ENCODE peak calls at places on chromosomes 13 and 19, in ten cellular contexts. N, D, C, T, P, I, X, J, A and Y are unnamed samples.

GRCh38 chr13:111328803-111329410 is 8.5 kb downstream of the TEX29 start:
- DNase-seq in N (no peak), D (no peak), C (no peak), T (no peak), P (peak), I (no peak), X (no peak), J (no peak), A (no peak), Y (no peak)

GRCh38 chr19:46015961-46016425 is 6.9 kb downstream of the PGLYRP1 start:
- DNase-seq in N (no peak), D (peak), C (no peak), T (no peak), P (no peak), I (no peak), X (no peak), J (no peak), A (peak), Y (no peak)

GRCh38 chr13:77318741-77319140 is 8.2 kb downstream of the MYCBP2 start:
- DNase-seq in N (no peak), D (no peak), C (no peak), T (no peak), P (no peak), I (no peak), X (no peak), J (no peak), A (no peak), Y (no peak)

GRCh38 chr19:46812898-46813569 is 24.6 kb upstream of the SLC1A5 start:
- DNase-seq in N (no peak), D (no peak), C (peak), T (no peak), P (peak), I (no peak), X (peak), J (peak), A (no peak), Y (no peak)

GRCh38 chr13:66675620-66676019 is 554.5 kb downstream of the PCDH9 start:
- DNase-seq in N (no peak), D (no peak), C (no peak), T (no peak), P (no peak), I (no peak), X (no peak), J (no peak), A (no peak), Y (no peak)

GRCh38 chr13:87893982-87894527 is 222.9 kb downstream of the SLITRK5 start:
- DNase-seq in N (no peak), D (no peak), C (no peak), T (no peak), P (no peak), I (no peak), X (no peak), J (no peak), A (no peak), Y (no peak)

GRCh38 chr19:45396389-45397260 is 8.2 kb downstream of the PPP1R13L start:
- DNase-seq in N (no peak), D (no peak), C (no peak), T (no peak), P (no peak), I (no peak), X (no peak), J (no peak), A (no peak), Y (no peak)

GRCh38 chr13:109833071-109833470 is 46.7 kb upstream of the IRS2 start:
- DNase-seq in N (no peak), D (no peak), C (no peak), T (no peak), P (no peak), I (no peak), X (no peak), J (no peak), A (no peak), Y (no peak)

GRCh38 chr19:49560358-49560900 is 19.9 kb downstream of the NOSIP start:
- DNase-seq in N (no peak), D (no peak), C (no peak), T (no peak), P (no peak), I (no peak), X (no peak), J (no peak), A (no peak), Y (no peak)

GRCh38 chr19:29002336-29002735 is 210.6 kb downstream of the UQCRFS1 start:
- DNase-seq in N (no peak), D (no peak), C (no peak), T (no peak), P (no peak), I (no peak), X (no peak), J (no peak), A (no peak), Y (no peak)